ENCODE peak calls at places on chromosomes 7 and 10, in ten cellular contexts. G is brain microvascular endothelial cell, L is ovary, V is choroid plexus epithelial cell, C is GM23248, P is astrocyte of the spinal cord, B is A549, X is cardiac fibroblast, K is fibroblast of mammary gland, D is aorta. F is an unnamed sample.

GRCh38 chr10:132535065-132535651 is 2.4 kb upstream of the INPP5A start:
- DNase-seq in K (no peak), B (no peak), P (no peak), V (no peak), C (no peak), D (peak; percentile 64), G (no peak), L (no peak), X (no peak), F (no peak)

GRCh38 chr10:61487506-61487905 is 34.3 kb upstream of the TMEM26 start:
- DNase-seq in X (peak; percentile 68), V (peak; percentile 35), L (no peak), D (no peak), C (peak; percentile 47), K (peak; percentile 45), P (no peak), G (no peak), B (no peak), F (no peak)

GRCh38 chr7:46259947-46260346 is 338.9 kb upstream of the IGFBP3 start:
- DNase-seq in C (no peak), B (no peak), D (no peak), X (no peak), G (no peak), L (no peak), P (no peak), V (no peak), K (no peak), F (no peak)

GRCh38 chr10:71005337-71006305 is 117.3 kb upstream of the PCBD1 start:
- DNase-seq in X (no peak), K (no peak), D (peak; percentile 60), P (no peak), B (no peak), C (no peak), L (no peak), V (no peak), G (no peak), F (no peak)

GRCh38 chr10:71939304-71939703 is 24.9 kb upstream of the CHST3 start:
- DNase-seq in D (no peak), X (no peak), G (no peak), K (no peak), P (no peak), L (no peak), V (no peak), B (no peak), C (no peak), F (no peak)

GRCh38 chr7:22364023-22364422 is 7.1 kb upstream of the RAPGEF5 start:
- DNase-seq in V (no peak), K (no peak), B (no peak), G (no peak), L (no peak), P (no peak), C (no peak), D (no peak), X (no peak), F (no peak)

GRCh38 chr10:3468919-3469638 is 296.5 kb upstream of the PITRM1 start:
- DNase-seq in B (peak; percentile 73), C (peak; percentile 96), D (peak; percentile 78), G (peak; percentile 87), V (peak; percentile 96), K (peak; percentile 98), L (peak; percentile 59), X (peak; percentile 97), P (peak; percentile 97), F (no peak)

GRCh38 chr10:93580824-93581223 is 14.4 kb downstream of the FFAR4 start:
- DNase-seq in L (no peak), P (peak; percentile 16), G (peak; percentile 55), X (peak; percentile 9), V (peak; percentile 24), C (peak; percentile 17), K (peak; percentile 31), D (no peak), B (no peak), F (no peak)

GRCh38 chr7:19754521-19755116 is 18.8 kb downstream of the TMEM196 start:
- DNase-seq in B (no peak), L (no peak), X (peak; percentile 69), V (peak; percentile 61), D (no peak), C (peak; percentile 37), K (peak; percentile 52), G (peak; percentile 9), P (peak; percentile 64), F (peak; percentile 40)

GRCh38 chr10:114714281-114714741 is 56.2 kb upstream of the ABLIM1 start:
- DNase-seq in V (peak; percentile 94), X (peak; percentile 89), P (peak; percentile 93), G (peak; percentile 97), B (peak; percentile 70), C (peak; percentile 74), L (no peak), D (no peak), K (peak; percentile 89), F (no peak)

GRCh38 chr7:114081606-114082425 is 163.0 kb upstream of the PPP1R3A start:
- DNase-seq in D (no peak), K (peak; percentile 78), P (peak; percentile 82), G (peak; percentile 75), L (no peak), C (peak; percentile 71), B (peak; percentile 26), X (peak; percentile 70), V (peak; percentile 85), F (peak; percentile 32)

GRCh38 chr7:99141334-99141733 is 2.6 kb downstream of the SMURF1 start:
- DNase-seq in D (no peak), L (no peak), P (no peak), C (peak; percentile 31), V (no peak), B (no peak), X (no peak), G (no peak), K (no peak), F (peak; percentile 33)
- H3K4me3 ChIP-seq in D (peak overlapping the region; percentile 77), L (peak overlapping the region; percentile 99), P (peak overlapping the region; percentile 49), C (peak overlapping the region; percentile 84), V (peak overlapping the region; percentile 56), B (peak overlapping the region; percentile 96), X (peak overlapping the region; percentile 64), G (peak overlapping the region; percentile 63), K (peak overlapping the region; percentile 66), F (no peak overlapping the region)

DNA sequence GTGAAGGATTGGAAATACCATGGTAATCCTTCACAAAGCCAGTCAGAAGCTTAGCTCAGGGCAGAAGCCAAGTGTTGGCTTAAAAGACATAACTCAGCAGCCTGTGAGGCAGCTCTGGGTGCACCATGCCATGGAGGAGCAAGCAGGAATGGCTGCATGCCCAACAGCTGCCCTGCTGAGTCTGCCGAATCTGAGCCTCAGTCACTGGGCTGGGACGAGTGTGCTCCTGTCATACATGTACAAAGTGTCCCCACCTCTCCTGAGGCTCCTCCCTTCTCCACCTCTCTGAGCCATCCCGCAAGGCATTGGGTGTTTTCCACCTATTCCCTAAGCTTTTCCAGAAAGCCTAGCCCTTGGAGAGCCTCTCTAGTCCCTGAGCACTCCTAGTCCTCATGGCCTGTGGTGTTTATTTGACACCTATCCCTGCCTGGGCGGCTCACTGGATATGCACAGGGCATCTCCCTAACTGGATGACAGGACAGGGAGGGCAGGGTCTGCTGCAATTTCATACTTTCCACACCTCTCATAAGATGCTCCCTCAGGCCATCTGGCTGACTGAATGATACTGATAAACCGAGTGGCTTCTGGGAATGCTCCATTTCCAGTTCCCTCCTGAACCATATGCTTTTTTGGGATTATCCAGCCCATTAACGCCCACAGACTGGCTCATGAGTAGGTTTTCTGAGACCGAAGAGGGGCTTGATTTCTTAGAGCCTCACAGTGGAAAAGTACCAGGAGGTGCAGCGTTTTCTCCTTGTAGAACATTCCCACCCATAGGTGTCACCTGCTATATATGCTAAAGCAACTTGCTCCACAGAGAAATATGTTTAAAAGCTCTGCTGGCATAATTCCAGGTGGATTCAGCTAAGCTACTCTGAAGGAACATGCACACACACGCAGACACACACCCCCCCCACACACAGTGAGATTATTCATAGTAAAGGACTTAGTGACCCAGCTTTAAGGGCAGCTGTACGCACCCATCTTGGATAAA is 199.3 kb downstream of the SNX10 start:
- DNase-seq in G (no peak), V (no peak), L (no peak), C (no peak), P (no peak), B (no peak), K (no peak), D (no peak), X (no peak), F (no peak)
- H3K4me3 ChIP-seq in G (no peak overlapping the region), V (no peak overlapping the region), L (no peak overlapping the region), C (no peak overlapping the region), P (no peak overlapping the region), B (no peak overlapping the region), K (no peak overlapping the region), D (no peak overlapping the region), X (no peak overlapping the region), F (no peak overlapping the region)

DNA sequence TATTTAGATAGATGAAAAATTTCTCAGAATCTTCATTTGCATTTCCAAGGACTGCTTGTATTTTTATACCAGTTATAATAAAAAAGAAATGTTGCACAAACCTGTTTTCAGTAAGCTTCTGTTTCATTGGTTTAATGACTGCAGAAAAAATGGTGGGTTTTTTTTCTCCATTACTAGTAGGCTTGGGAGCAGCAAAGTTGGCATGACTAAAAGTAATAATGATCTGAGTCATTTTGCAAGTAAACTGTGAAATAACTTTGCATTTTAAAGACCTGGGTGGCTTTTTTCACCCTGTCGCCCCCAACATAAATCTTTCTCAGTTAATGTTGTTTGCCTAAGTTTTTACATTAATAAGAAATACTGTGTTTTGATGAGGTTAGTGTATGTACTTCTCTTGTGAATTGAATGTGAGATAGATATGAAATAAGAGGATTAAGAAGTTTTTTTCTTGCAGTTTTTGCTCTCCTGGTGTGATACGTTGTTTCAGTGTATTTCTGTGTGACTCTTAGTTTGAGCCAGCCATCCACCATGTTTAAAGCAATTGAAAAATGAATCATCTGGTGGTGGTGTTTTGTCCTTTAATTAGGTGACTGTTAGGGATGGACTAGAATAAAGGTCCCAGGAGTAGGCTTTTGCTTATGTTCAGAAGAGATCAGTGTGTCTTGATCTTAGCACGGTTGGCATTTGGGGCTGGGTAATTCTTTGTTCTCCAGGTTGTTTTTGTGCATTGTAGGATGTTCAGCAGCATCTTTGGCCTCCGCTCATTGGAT is 1.8 kb downstream of the GNAI1 start:
- DNase-seq in G (no peak), X (peak; percentile 68), V (peak; percentile 54), K (peak; percentile 71), D (no peak), B (no peak), P (peak; percentile 65), C (peak; percentile 87), L (no peak), F (no peak)
- H3K4me3 ChIP-seq in G (peak overlapping the region; percentile 74), X (peak overlapping the region; percentile 74), V (peak overlapping the region; percentile 87), K (peak overlapping the region; percentile 94), D (peak overlapping the region; percentile 97), B (peak overlapping the region; percentile 82), P (peak overlapping the region; percentile 82), C (peak overlapping the region; percentile 88), L (peak overlapping the region; percentile 91), F (no peak overlapping the region)

DNA sequence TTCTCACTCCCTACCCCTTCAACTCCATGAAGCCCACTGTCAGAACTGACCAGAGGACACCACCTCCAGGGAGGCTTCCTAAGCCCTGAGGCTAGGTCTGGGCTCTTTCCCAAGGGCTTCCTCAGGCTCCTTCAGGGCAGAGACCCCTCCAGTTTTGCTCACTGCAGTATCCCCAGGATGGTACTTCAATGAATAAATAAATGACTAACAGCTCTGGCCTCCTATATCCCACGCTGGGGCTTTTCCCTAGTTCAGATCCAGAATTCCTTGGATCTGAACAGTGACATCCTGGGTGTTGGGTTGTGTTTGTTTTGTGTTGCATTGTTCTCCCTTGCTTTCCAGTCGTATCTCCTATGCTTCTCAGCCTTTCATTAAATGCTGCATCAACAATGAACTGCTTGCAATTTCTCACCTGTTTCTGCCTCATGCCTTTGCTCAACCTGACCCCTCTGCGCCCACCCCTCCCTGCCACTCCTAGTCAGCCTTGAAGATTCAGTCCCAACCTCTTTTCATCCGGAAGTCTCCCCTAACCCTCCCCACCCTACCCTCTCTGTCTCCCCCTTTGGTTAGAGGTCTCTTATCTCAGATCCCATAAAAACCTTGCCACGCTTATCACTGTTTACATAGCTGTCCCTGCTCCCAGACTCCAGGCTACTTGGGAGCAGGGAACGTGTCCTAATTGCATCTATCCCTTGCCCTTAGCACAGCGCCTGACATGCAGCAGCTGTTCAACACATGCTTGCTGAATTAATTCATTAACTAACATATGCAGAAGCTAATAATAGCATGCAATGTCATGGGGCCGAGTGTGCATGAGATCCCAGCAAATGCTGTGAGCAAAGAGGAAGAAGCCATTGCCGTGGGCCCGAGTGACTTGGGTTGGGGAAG is 41.7 kb downstream of the PPP1R3C start:
- DNase-seq in L (peak; percentile 54), X (peak; percentile 52), C (peak; percentile 67), V (peak; percentile 87), K (peak; percentile 63), B (peak; percentile 66), D (no peak), P (peak; percentile 21), G (peak; percentile 14), F (no peak)
- H3K4me3 ChIP-seq in L (no peak overlapping the region), X (no peak overlapping the region), C (no peak overlapping the region), V (no peak overlapping the region), K (no peak overlapping the region), B (peak overlapping the region; percentile 10), D (no peak overlapping the region), P (no peak overlapping the region), G (no peak overlapping the region), F (no peak overlapping the region)